ENCODE peak calls at places on chromosomes 12 and 14, in eight cellular contexts. E, S, O, A, C, V, P and M are unnamed samples.

GRCh38 chr14:41016213-41016612 is 590.5 kb upstream of the LRFN5 start:
- DNase-seq in C (no peak), E (no peak), V (no peak), A (no peak), O (no peak), S (no peak), P (no peak), M (no peak)

GRCh38 chr12:121955258-121956040 is 37.1 kb downstream of the CFAP251 start:
- DNase-seq in C (no peak), O (no peak), E (peak; percentile 73), A (no peak), V (no peak), P (no peak), S (no peak), M (no peak)

GRCh38 chr12:58764100-58764953 is 156.0 kb downstream of the LRIG3 start:
- DNase-seq in S (no peak), A (no peak), C (no peak), O (no peak), V (no peak), P (no peak), E (peak; percentile 62), M (no peak)

GRCh38 chr14:79842270-79842669 is 369.0 kb downstream of the DIO2 start:
- DNase-seq in O (no peak), V (no peak), S (no peak), A (no peak), E (peak; percentile 31), P (peak; percentile 42), C (no peak), M (peak; percentile 65)

GRCh38 chr12:31477669-31478068 is 113.3 kb downstream of the DENND5B start:
- DNase-seq in E (no peak), A (no peak), C (no peak), P (no peak), S (no peak), O (no peak), V (no peak), M (no peak)

GRCh38 chr12:21831671-21832357 is 57.3 kb upstream of the KCNJ8 start:
- DNase-seq in O (no peak), V (no peak), C (no peak), E (no peak), P (peak; percentile 6), A (no peak), S (no peak), M (peak; percentile 89)

GRCh38 chr12:103851127-103851526 is 10.1 kb upstream of the NT5DC3 start:
- DNase-seq in P (no peak), O (no peak), E (no peak), V (no peak), S (no peak), C (no peak), A (no peak), M (no peak)

GRCh38 chr12:132075714-132076553 is 68.2 kb downstream of the DDX51 start:
- DNase-seq in V (no peak), E (no peak), O (no peak), P (no peak), S (no peak), A (no peak), C (no peak), M (no peak)

GRCh38 chr14:79178719-79179118 is 1008.5 kb downstream of the NRXN3 start:
- DNase-seq in E (no peak), O (no peak), V (no peak), C (no peak), S (no peak), P (no peak), A (no peak), M (no peak)

GRCh38 chr14:39467889-39468524 is 35.8 kb upstream of the FBXO33 start:
- DNase-seq in A (no peak), E (peak; percentile 62), S (no peak), P (no peak), C (no peak), O (no peak), V (no peak), M (no peak)

GRCh38 chr14:82710257-82710841 is 1176.7 kb upstream of the SEL1L start:
- DNase-seq in S (no peak), C (peak; percentile 59), E (peak; percentile 86), V (no peak), A (peak; percentile 37), P (no peak), O (no peak), M (no peak)

GRCh38 chr12:51915951-51916350 is 8.6 kb downstream of the ACVRL1 start:
- DNase-seq in A (no peak), S (no peak), O (no peak), V (no peak), E (no peak), P (no peak), C (no peak), M (peak; percentile 38)

GRCh38 chr12:100574262-100575074 is 984 bp downstream of the GAS2L3 start:
- DNase-seq in O (no peak), V (no peak), A (no peak), S (no peak), C (no peak), E (peak; percentile 84), P (peak; percentile 31), M (no peak)

GRCh38 chr12:65403188-65403587 is 124.7 kb downstream of the MSRB3 start:
- DNase-seq in P (no peak), E (no peak), O (no peak), S (no peak), V (no peak), A (no peak), C (no peak), M (peak; percentile 62)

GRCh38 chr12:131204416-131205311 is 251.0 kb downstream of the ADGRD1 start:
- DNase-seq in S (no peak), C (no peak), V (no peak), E (no peak), O (no peak), A (no peak), P (no peak), M (peak; percentile 51)

GRCh38 chr14:95619785-95620417 is 66.3 kb upstream of the TCL1B start:
- DNase-seq in V (no peak), S (no peak), P (no peak), A (no peak), E (peak; percentile 70), C (no peak), O (no peak), M (no peak)

GRCh38 chr12:45350861-45351260 is 135.0 kb downstream of the ANO6 start:
- DNase-seq in V (no peak), P (no peak), C (no peak), O (no peak), A (no peak), S (no peak), E (no peak), M (no peak)

GRCh38 chr12:106722854-106723253 is 51.6 kb upstream of the RIC8B start:
- DNase-seq in S (no peak), P (no peak), O (no peak), E (peak; percentile 95), C (no peak), V (no peak), A (no peak), M (no peak)

GRCh38 chr14:72611506-72611905 is 282.4 kb downstream of the DPF3 start:
- DNase-seq in A (no peak), P (no peak), E (no peak), S (no peak), O (no peak), C (no peak), V (no peak), M (no peak)

GRCh38 chr12:49482095-49483051 is 56.5 kb upstream of the KCNH3 start:
- DNase-seq in V (no peak), S (no peak), P (no peak), C (no peak), A (no peak), O (no peak), E (peak; percentile 96), M (no peak)

GRCh38 chr12:45416161-45416560 is 200.3 kb downstream of the ANO6 start:
- DNase-seq in C (no peak), S (no peak), P (no peak), O (no peak), A (no peak), V (no peak), E (no peak), M (no peak)

GRCh38 chr12:12723147-12723680 is 6.0 kb downstream of the CDKN1B start:
- DNase-seq in S (no peak), P (no peak), O (no peak), V (no peak), A (no peak), E (peak; percentile 31), C (no peak), M (no peak)

GRCh38 chr14:58107947-58108552 is 44.0 kb downstream of the ARMH4 start:
- DNase-seq in O (peak; percentile 18), V (no peak), S (no peak), P (peak; percentile 14), E (peak; percentile 68), C (no peak), A (no peak), M (no peak)

GRCh38 chr14:26606729-26607128 is 8.9 kb upstream of the NOVA1 start:
- DNase-seq in O (no peak), P (no peak), E (no peak), S (no peak), A (no peak), V (no peak), C (no peak), M (no peak)

GRCh38 chr14:29274890-29275651 is 508.5 kb downstream of the FOXG1 start:
- DNase-seq in S (no peak), A (no peak), C (no peak), O (no peak), P (no peak), V (no peak), E (peak; percentile 92), M (no peak)